ENCODE peak calls at places on chromosomes 16 and 17, in seven cellular contexts. One of them, this sample, is unnamed.
A peak's percentile ranks its signal among the peaks of the same experiment; 100 is the strongest.

GRCh38 chr17:8345052-8345690 is 5.5 kb downstream of the ODF4 start:
- DNase-seq in T-cell: no peak
- DNase-seq in HepG2: no peak
- DNase-seq in heart right ventricle: no peak
- DNase-seq in HEK293T: no peak
- DNase-seq in activated CD4-positive, alpha-beta T cell treated with anti-CD3 and anti-CD28 coated beads for 36 hours: peak; percentile 14
- DNase-seq in NCI-H2171: no peak
- DNase-seq in this sample: no peak

GRCh38 chr16:84839054-84839453 is 19.3 kb downstream of the CRISPLD2 start:
- DNase-seq in T-cell: no peak
- DNase-seq in HEK293T: no peak
- DNase-seq in NCI-H2171: peak; percentile 24
- DNase-seq in heart right ventricle: no peak
- DNase-seq in HepG2: no peak
- DNase-seq in activated CD4-positive, alpha-beta T cell treated with anti-CD3 and anti-CD28 coated beads for 36 hours: no peak
- DNase-seq in this sample: no peak

GRCh38 chr16:68374251-68374805 is 63.5 kb downstream of the PRMT7 start:
- DNase-seq in HEK293T: no peak
- DNase-seq in heart right ventricle: no peak
- DNase-seq in activated CD4-positive, alpha-beta T cell treated with anti-CD3 and anti-CD28 coated beads for 36 hours: no peak
- DNase-seq in HepG2: no peak
- DNase-seq in T-cell: no peak
- DNase-seq in NCI-H2171: no peak
- DNase-seq in this sample: no peak

GRCh38 chr16:15440852-15441251 is 6.5 kb downstream of the BMERB1 start:
- DNase-seq in activated CD4-positive, alpha-beta T cell treated with anti-CD3 and anti-CD28 coated beads for 36 hours: no peak
- DNase-seq in heart right ventricle: no peak
- DNase-seq in NCI-H2171: no peak
- DNase-seq in HepG2: no peak
- DNase-seq in HEK293T: no peak
- DNase-seq in T-cell: no peak
- DNase-seq in this sample: no peak

GRCh38 chr16:89101303-89102034 is 7.8 kb downstream of the ACSF3 start:
- DNase-seq in T-cell: no peak
- DNase-seq in NCI-H2171: no peak
- DNase-seq in HEK293T: no peak
- DNase-seq in HepG2: no peak
- DNase-seq in heart right ventricle: no peak
- DNase-seq in activated CD4-positive, alpha-beta T cell treated with anti-CD3 and anti-CD28 coated beads for 36 hours: peak; percentile 55
- DNase-seq in this sample: peak; percentile 26

GRCh38 chr17:76921340-76922036 is 53.3 kb downstream of the MGAT5B start:
- DNase-seq in HepG2: no peak
- DNase-seq in activated CD4-positive, alpha-beta T cell treated with anti-CD3 and anti-CD28 coated beads for 36 hours: no peak
- DNase-seq in NCI-H2171: no peak
- DNase-seq in heart right ventricle: no peak
- DNase-seq in HEK293T: no peak
- DNase-seq in T-cell: no peak
- DNase-seq in this sample: no peak

GRCh38 chr16:30710971-30711370 is 12.0 kb downstream of the SRCAP start:
- DNase-seq in HepG2: no peak
- DNase-seq in NCI-H2171: no peak
- DNase-seq in heart right ventricle: no peak
- DNase-seq in T-cell: no peak
- DNase-seq in activated CD4-positive, alpha-beta T cell treated with anti-CD3 and anti-CD28 coated beads for 36 hours: no peak
- DNase-seq in HEK293T: no peak
- DNase-seq in this sample: no peak

GRCh38 chr16:73171380-73171779 is 123.5 kb upstream of the ZFHX3 start:
- DNase-seq in T-cell: no peak
- DNase-seq in HEK293T: no peak
- DNase-seq in HepG2: no peak
- DNase-seq in activated CD4-positive, alpha-beta T cell treated with anti-CD3 and anti-CD28 coated beads for 36 hours: no peak
- DNase-seq in heart right ventricle: no peak
- DNase-seq in NCI-H2171: peak; percentile 57
- DNase-seq in this sample: no peak

GRCh38 chr16:27436065-27436464 is 34.1 kb downstream of the IL21R start:
- DNase-seq in NCI-H2171: no peak
- DNase-seq in T-cell: no peak
- DNase-seq in activated CD4-positive, alpha-beta T cell treated with anti-CD3 and anti-CD28 coated beads for 36 hours: no peak
- DNase-seq in HEK293T: no peak
- DNase-seq in heart right ventricle: no peak
- DNase-seq in HepG2: no peak
- DNase-seq in this sample: no peak

GRCh38 chr17:22507823-22508222 is 815.5 kb downstream of the KCNJ18 start:
- DNase-seq in activated CD4-positive, alpha-beta T cell treated with anti-CD3 and anti-CD28 coated beads for 36 hours: peak; percentile 14
- DNase-seq in HEK293T: no peak
- DNase-seq in NCI-H2171: peak; percentile 5
- DNase-seq in heart right ventricle: no peak
- DNase-seq in HepG2: peak; percentile 15
- DNase-seq in T-cell: no peak
- DNase-seq in this sample: no peak

This sample was measured in Right ventricle myocardium superior.